ENCODE peak calls at places on chromosomes 11 and 22, in six cellular contexts. Q is neuronal stem cell; X is CD8-positive, alpha-beta memory T cell; V is kidney epithelial cell; M is mesendoderm; B is BJ. S is an unnamed sample. For H3K27me3, the result is how much of the 10 kb centered on the place peaks cover.

GRCh38 chr11:8870461-8871282 is 40.3 kb upstream of the AKIP1 start:
- DNase-seq in Q (peak), X (no peak), B (no peak), V (no peak), M (peak), S (peak)

GRCh38 chr22:21951931-21952465 is 650 bp downstream of the PPM1F start:
- DNase-seq in M (peak), Q (no peak), X (no peak), B (no peak), V (no peak), S (peak)

GRCh38 chr11:34840736-34841386 is 75.3 kb downstream of the APIP start:
- DNase-seq in V (no peak), X (no peak), B (no peak), M (peak), Q (no peak), S (peak)

GRCh38 chr11:75140269-75141138 is 10.4 kb upstream of the SLCO2B1 start:
- DNase-seq in V (no peak), Q (peak), B (no peak), X (peak), M (peak), S (peak)

GRCh38 chr22:42549329-42550060 is 4.3 kb upstream of the SERHL2 start:
- DNase-seq in Q (no peak), X (no peak), B (no peak), M (peak), V (no peak), S (peak)

GRCh38 chr11:35412285-35412684 is 7.1 kb downstream of the SLC1A2 start:
- DNase-seq in B (no peak), V (no peak), Q (no peak), M (peak), X (no peak), S (peak)

GRCh38 chr11:304915-305833 is 2.4 kb upstream of the IFITM2 start:
- DNase-seq in X (no peak), B (no peak), M (peak), V (peak), Q (peak), S (peak)

GRCh38 chr11:65456418-65456817 is 33.8 kb downstream of the NEAT1 start:
- DNase-seq in M (no peak), Q (no peak), X (no peak), V (no peak), B (peak), S (no peak)

GRCh38 chr22:36536717-36537116 is 7.8 kb upstream of the EIF3D start:
- DNase-seq in Q (no peak), M (no peak), V (no peak), X (no peak), B (no peak), S (no peak)

GRCh38 chr22:31133911-31134310 is 6.4 kb downstream of the PLA2G3 start:
- DNase-seq in V (no peak), X (no peak), B (no peak), Q (no peak), M (no peak), S (peak)

GRCh38 chr11:3201677-3202181 is 16.9 kb downstream of the MRGPRG start:
- DNase-seq in X (no peak), M (no peak), Q (no peak), B (no peak), V (no peak), S (peak)

DNA sequence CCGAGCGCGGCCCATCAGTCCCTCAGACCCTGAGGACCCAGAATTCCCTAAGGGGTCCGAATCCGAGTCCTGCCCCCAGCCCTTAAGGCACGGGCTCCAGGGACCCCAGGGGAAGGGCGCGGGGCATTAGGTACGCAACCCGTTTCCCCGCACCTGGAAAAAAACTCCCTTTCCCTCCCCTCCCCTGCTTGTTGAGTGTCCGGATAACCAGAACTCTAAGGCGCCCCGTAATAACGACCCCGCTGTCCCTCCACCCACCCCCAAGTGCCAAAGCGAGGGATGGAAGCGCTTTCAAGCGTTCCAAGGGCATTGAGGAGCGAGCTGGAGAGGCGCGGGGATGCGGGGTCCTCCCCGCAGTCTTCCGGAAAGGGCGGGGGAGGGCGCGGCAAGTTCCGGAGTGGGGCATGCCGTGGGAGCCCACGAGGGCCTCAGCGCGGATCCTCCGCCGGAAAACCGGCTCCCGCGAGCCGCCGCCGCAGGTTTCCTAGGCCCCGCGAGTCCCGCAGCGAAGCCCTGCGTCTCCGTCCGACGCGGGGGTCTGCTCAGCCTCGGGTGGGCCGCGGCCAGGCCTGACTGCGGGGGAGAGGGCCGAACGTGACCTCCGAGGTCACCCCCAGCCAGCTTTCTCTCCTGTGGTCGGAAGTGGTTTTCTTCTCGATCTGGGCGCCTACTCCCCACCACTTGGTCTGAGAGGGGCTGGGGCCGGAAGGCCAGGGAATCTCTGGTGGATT is 3.9 kb upstream of the CCND1 start:
- DNase-seq in B (no peak), M (no peak), Q (no peak), X (no peak), V (no peak), S (peak)
- H3K4me3 ChIP-seq in B (peak), M (no peak), Q (no peak), X (no peak), V (peak), S (peak)

GRCh38 chr11:83072689-83073242 is 1.1 kb upstream of the RAB30 start:
- DNase-seq in X (no peak), V (no peak), M (peak), Q (no peak), B (no peak), S (no peak)

GRCh38 chr11:83071641-83072591 is at the start of gene RAB30:
- DNase-seq in M (peak), Q (peak), V (peak), X (peak), B (peak), S (peak)

GRCh38 chr11:83069441-83070043 is 2.2 kb downstream of the RAB30 start:
- DNase-seq in M (peak), Q (no peak), B (no peak), X (no peak), V (no peak), S (no peak)

GRCh38 chr11:83070044-83070877 is 1.4 kb downstream of the RAB30 start:
- DNase-seq in V (no peak), M (peak), X (no peak), Q (peak), B (no peak), S (peak)

DNA sequence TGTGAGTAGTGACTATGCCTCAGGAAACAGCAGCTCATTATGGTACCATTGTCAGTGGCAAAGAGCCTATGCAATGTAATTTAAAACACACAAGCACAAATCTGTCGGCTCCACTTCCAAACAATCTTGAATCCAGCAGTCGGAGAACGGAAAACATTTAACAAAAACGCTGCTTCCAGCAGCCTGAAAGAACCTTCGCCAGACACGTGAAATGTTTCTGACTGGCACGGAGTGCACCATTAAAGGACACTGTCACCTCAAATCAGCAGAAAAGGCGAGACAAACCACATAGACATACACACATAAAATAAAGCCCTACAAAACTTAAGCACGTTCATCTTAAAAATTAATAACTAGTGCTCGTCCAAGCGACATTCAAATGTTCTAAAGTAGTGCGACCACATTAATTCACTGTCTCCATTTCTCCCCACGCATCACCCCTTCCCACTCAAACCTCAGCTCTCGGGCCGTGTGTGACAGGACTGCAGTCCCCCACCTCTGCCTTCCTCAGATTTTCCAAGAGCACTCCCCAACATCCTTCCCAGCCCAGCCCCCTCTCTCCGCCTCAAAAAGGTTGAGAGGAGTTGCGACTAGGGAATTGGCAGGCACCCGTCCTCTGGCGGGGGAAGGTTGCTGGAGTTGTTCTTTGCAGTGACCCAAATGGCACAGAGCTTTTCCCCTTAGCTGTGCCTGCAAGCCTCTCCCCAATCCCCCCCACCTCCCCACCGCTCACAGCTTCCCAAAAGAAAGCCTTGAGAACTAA is 638 bp downstream of the RAB30 start:
- DNase-seq in Q (peak), M (peak), B (no peak), V (no peak), X (peak), S (peak)
- H3K27me3 ChIP-seq in Q (under half), M (under half), B (under half), V (under half), X (under half), S (under half)

GRCh38 chr11:132486060-132486459 is 1046.2 kb downstream of the OPCML start:
- DNase-seq in M (no peak), X (no peak), Q (no peak), V (no peak), B (no peak), S (no peak)
- H3K4me3 ChIP-seq in M (no peak), X (no peak), Q (no peak), V (no peak), B (no peak), S (no peak)

GRCh38 chr22:39248254-39248653 is 3.5 kb upstream of the PDGFB start:
- DNase-seq in Q (no peak), X (no peak), M (no peak), V (no peak), B (no peak), S (no peak)

GRCh38 chr22:39246217-39246616 is 1.4 kb upstream of the PDGFB start:
- DNase-seq in Q (no peak), X (no peak), V (no peak), M (no peak), B (no peak), S (no peak)

GRCh38 chr22:39246690-39247332 is 2.0 kb upstream of the PDGFB start:
- DNase-seq in V (no peak), X (no peak), M (no peak), Q (no peak), B (no peak), S (no peak)

GRCh38 chr22:39249081-39249704 is 4.4 kb upstream of the PDGFB start:
- DNase-seq in Q (no peak), B (no peak), M (no peak), X (no peak), V (no peak), S (no peak)

DNA sequence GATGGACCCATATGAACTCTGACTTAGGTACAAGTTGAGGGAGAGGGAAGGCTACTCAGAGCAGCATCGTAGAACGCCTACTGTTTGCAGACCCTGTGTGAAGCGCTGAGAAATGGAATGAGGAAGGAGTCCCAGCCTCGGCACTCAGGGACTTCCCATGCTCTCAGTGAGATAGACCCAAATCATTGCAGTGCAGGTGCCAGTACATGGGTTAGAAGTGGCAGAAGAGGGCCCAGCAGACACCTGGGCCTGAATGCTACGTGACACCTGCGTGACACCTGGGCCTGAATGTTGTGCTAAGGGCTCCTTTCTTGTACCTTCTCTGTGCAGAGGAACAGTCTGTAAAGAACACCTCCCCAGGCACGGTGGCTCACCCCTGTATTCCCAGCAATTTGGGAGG is 2.6 kb upstream of the PDGFB start:
- DNase-seq in X (no peak), Q (no peak), M (no peak), V (no peak), B (no peak), S (no peak)
- H3K27me3 ChIP-seq in X (under half), Q (under half), M (under half), V (under half), B (under half), S (under half)

S was measured in H7.